ENCODE peak calls at places on chromosome 22, in four cellular contexts. W, J, Y and H are unnamed samples.
A peak's percentile ranks its signal among the peaks of the same experiment; 100 is the strongest.

GRCh38 chr22:47120399-47120798 is 357.9 kb downstream of the TBC1D22A start:
- DNase-seq in W (no peak), J (no peak), Y (no peak), H (no peak)

GRCh38 chr22:43042101-43042780 is 27.3 kb upstream of the PACSIN2 start:
- DNase-seq in W (no peak), J (no peak), Y (no peak), H (no peak)

GRCh38 chr22:31906086-31906485 is 38.2 kb upstream of the YWHAH start:
- DNase-seq in W (no peak), J (no peak), Y (no peak), H (no peak)

GRCh38 chr22:43053176-43053575 is 36.0 kb downstream of the TTLL1 start:
- DNase-seq in W (no peak), J (no peak), Y (no peak), H (no peak)

GRCh38 chr22:25409240-25409639 is 155.2 kb upstream of the GRK3 start:
- DNase-seq in W (no peak), J (no peak), Y (no peak), H (no peak)

GRCh38 chr22:46007848-46008261 is 30.9 kb upstream of the WNT7B start:
- DNase-seq in W (no peak), J (no peak), Y (no peak), H (no peak)

GRCh38 chr22:45968751-45969413 is 8.1 kb downstream of the WNT7B start:
- DNase-seq in W (no peak), J (no peak), Y (no peak), H (no peak)

GRCh38 chr22:33000342-33001280 is 57.6 kb downstream of the SYN3 start:
- DNase-seq in W (peak; percentile 74), J (no peak), Y (peak; percentile 56), H (no peak)

GRCh38 chr22:23402275-23403151 is 177.6 kb downstream of the IGLL1 start:
- DNase-seq in W (peak; percentile 53), J (no peak), Y (peak; percentile 84), H (peak; percentile 70)

GRCh38 chr22:34068011-34068410 is 147.7 kb upstream of the LARGE1 start:
- DNase-seq in W (no peak), J (no peak), Y (no peak), H (no peak)

GRCh38 chr22:46083383-46084350 is 66.7 kb upstream of the PPARA start:
- DNase-seq in W (no peak), J (no peak), Y (no peak), H (no peak)

GRCh38 chr22:29106839-29107238 is 34.0 kb downstream of the KREMEN1 start:
- DNase-seq in W (no peak), J (no peak), Y (no peak), H (no peak)

GRCh38 chr22:35357883-35358621 is 22.8 kb upstream of the HMOX1 start:
- DNase-seq in W (no peak), J (no peak), Y (no peak), H (no peak)

GRCh38 chr22:42313204-42313603 is 42.8 kb upstream of the TCF20 start:
- DNase-seq in W (no peak), J (no peak), Y (no peak), H (no peak)

GRCh38 chr22:47928626-47929025 is 1166.2 kb downstream of the TBC1D22A start:
- DNase-seq in W (no peak), J (no peak), Y (no peak), H (no peak)

GRCh38 chr22:18968011-18968749 is 32.1 kb upstream of the PRODH start:
- DNase-seq in W (no peak), J (no peak), Y (peak; percentile 82), H (no peak)

GRCh38 chr22:45997077-45997774 is 20.3 kb upstream of the WNT7B start:
- DNase-seq in W (no peak), J (no peak), Y (no peak), H (no peak)

GRCh38 chr22:50118557-50119168 is 28.9 kb downstream of the MOV10L1 start:
- DNase-seq in W (no peak), J (no peak), Y (peak; percentile 95), H (no peak)
- TF ChIP-seq POLR2AphosphoS5 in W (no peak), J (no peak), Y (peak; percentile 87), H (no peak)

DNA sequence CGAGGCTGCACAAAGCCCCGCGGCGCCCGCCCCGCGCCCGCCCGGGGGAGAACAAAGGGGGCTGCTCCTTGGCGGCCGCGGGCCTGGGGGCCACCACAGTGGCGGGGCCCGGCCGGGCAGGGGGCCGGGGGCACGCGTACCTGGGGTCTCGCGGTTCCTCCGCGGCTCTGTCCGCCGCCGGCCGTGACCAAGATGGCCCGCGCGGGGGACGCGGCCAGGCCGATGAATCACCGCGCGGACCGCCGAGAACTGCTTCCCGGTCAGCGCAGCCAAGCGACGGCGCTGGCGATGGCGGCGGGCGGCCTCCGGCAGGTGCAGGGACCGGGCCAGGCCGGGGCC is at the start of gene RTL6:
- DNase-seq in W (no peak), J (no peak), Y (no peak), H (no peak)
- TF ChIP-seq POLR2A in W (peak; percentile 44), J (peak; percentile 56), Y (no peak), H (no peak)

GRCh38 chr22:44711701-44712100 is 9.7 kb downstream of the PRR5 start:
- DNase-seq in W (no peak), J (no peak), Y (no peak), H (no peak)

GRCh38 chr22:44712156-44712555 is 10.2 kb downstream of the PRR5 start:
- DNase-seq in W (no peak), J (no peak), Y (no peak), H (no peak)

GRCh38 chr22:44711236-44711560 is 9.2 kb downstream of the PRR5 start:
- DNase-seq in W (no peak), J (no peak), Y (no peak), H (no peak)

GRCh38 chr22:44709881-44710400 is 7.9 kb downstream of the PRR5 start:
- DNase-seq in W (no peak), J (no peak), Y (no peak), H (no peak)

GRCh38 chr22:44710474-44711235 is 8.7 kb downstream of the PRR5 start:
- DNase-seq in W (no peak), J (no peak), Y (no peak), H (peak; percentile 48)
- TF ChIP-seq TAF1 in W (no peak), J (no peak), Y (no peak), H (no peak)

GRCh38 chr22:30511903-30512302 is 6.4 kb upstream of the SEC14L4 start:
- DNase-seq in W (no peak), J (no peak), Y (no peak), H (no peak)
- TF ChIP-seq POLR2AphosphoS5 in W (no peak), J (no peak), Y (no peak), H (no peak)